ENCODE peak calls at places on chromosomes 6 and 20, in four cellular contexts. Q is aorta, I is fibroblast of pulmonary artery, V is HAP-1. L is an unnamed sample.

GRCh38 chr6:15507221-15507620 is 155.6 kb downstream of the DTNBP1 start:
- DNase-seq in Q (peak), I (no peak), V (no peak), L (no peak)

GRCh38 chr6:138105446-138105845 is 1.8 kb downstream of the PERP start:
- DNase-seq in Q (no peak), V (peak), I (no peak), L (no peak)

GRCh38 chr20:34235875-34236274 is 5.3 kb upstream of the ASIP start:
- DNase-seq in V (no peak), I (no peak), Q (no peak), L (no peak)

GRCh38 chr6:125867483-125867935 is 76.7 kb downstream of the NCOA7 start:
- DNase-seq in Q (no peak), I (peak), V (peak), L (no peak)

GRCh38 chr20:40753472-40753871 is 64.4 kb upstream of the MAFB start:
- DNase-seq in Q (no peak), V (no peak), I (no peak), L (no peak)

GRCh38 chr20:44509762-44510161 is 12.1 kb downstream of the SERINC3 start:
- DNase-seq in I (no peak), V (no peak), Q (no peak), L (no peak)

GRCh38 chr6:36735110-36735971 is 37.7 kb downstream of the RAB44 start:
- DNase-seq in I (peak), Q (peak), V (no peak), L (peak)

GRCh38 chr6:4660377-4661321 is 115.6 kb upstream of the CDYL start:
- DNase-seq in I (no peak), V (no peak), Q (peak), L (peak)

GRCh38 chr6:156406688-156407087 is 370.5 kb upstream of the ARID1B start:
- DNase-seq in Q (no peak), V (no peak), I (no peak), L (no peak)

GRCh38 chr6:33197431-33198048 is 2.9 kb downstream of the RXRB start:
- DNase-seq in I (peak), Q (peak), V (peak), L (no peak)

GRCh38 chr6:108966855-108967755 is 118.9 kb downstream of the ARMC2 start:
- DNase-seq in I (peak), Q (no peak), V (peak), L (no peak)

GRCh38 chr6:52522151-52522626 is 54.7 kb downstream of the TRAM2 start:
- DNase-seq in V (no peak), Q (peak), I (peak), L (peak)

GRCh38 chr20:57143173-57143572 is 123.3 kb downstream of the BMP7 start:
- DNase-seq in I (no peak), V (no peak), Q (peak), L (no peak)

GRCh38 chr6:36743538-36744441 is 46.2 kb downstream of the RAB44 start:
- DNase-seq in V (no peak), I (no peak), Q (peak), L (no peak)

GRCh38 chr20:59122377-59122932 is 41.2 kb upstream of the ZNF831 start:
- DNase-seq in Q (no peak), I (no peak), V (no peak), L (no peak)

GRCh38 chr6:22302828-22303227 is 6.0 kb upstream of the PRL start:
- DNase-seq in Q (no peak), I (no peak), V (no peak), L (no peak)

GRCh38 chr6:41878246-41878645 is 16.9 kb downstream of the USP49 start:
- DNase-seq in I (peak), V (no peak), Q (no peak), L (no peak)

GRCh38 chr6:52407467-52407866 is 12.7 kb upstream of the EFHC1 start:
- DNase-seq in V (peak), Q (no peak), I (peak), L (no peak)

GRCh38 chr6:44002591-44003344 is 124.5 kb downstream of the MRPL14 start:
- DNase-seq in Q (peak), V (peak), I (no peak), L (no peak)

GRCh38 chr6:83411731-83412130 is 19.1 kb downstream of the ME1 start:
- DNase-seq in Q (no peak), V (no peak), I (no peak), L (no peak)

GRCh38 chr6:135087403-135087802 is 32.8 kb upstream of the HBS1L start:
- DNase-seq in Q (no peak), I (no peak), V (peak), L (no peak)

GRCh38 chr6:11580686-11581085 is 43.1 kb downstream of the TMEM170B start:
- DNase-seq in V (no peak), Q (no peak), I (no peak), L (no peak)

GRCh38 chr6:4281341-4282293 is 146.2 kb upstream of the ECI2 start:
- DNase-seq in I (peak), Q (no peak), V (no peak), L (no peak)

GRCh38 chr6:14113951-14114350 is 3.6 kb upstream of the CD83 start:
- DNase-seq in I (no peak), Q (no peak), V (no peak), L (no peak)
- H3K4me3 ChIP-seq in I (no peak), Q (no peak), V (no peak), L (no peak)

DNA sequence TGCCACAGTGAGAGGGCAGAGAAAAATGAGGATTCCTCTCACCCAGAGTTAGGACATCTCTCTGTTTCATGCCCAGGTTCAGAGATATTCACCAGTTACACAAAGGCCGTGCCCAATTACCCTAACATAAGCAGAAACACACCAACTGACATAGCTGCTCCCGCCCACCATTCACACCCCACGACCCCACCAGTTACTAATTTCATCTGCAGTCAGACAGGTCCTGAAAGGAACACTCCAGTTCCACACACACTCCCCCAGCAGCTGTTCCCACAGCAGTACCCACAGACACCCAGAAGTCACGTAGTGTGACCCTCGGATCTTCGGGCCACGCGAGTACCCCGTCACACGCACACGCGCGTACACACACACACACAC is 532 bp downstream of the TMEM74B start:
- DNase-seq in V (no peak), Q (no peak), I (no peak), L (no peak)
- H3K4me3 ChIP-seq in V (peak), Q (no peak), I (no peak), L (peak)

GRCh38 chr6:117531346-117531745 is 48.9 kb downstream of the DCBLD1 start:
- DNase-seq in Q (no peak), I (no peak), V (no peak), L (no peak)
- H3K4me3 ChIP-seq in Q (no peak), I (no peak), V (no peak), L (no peak)

DNA sequence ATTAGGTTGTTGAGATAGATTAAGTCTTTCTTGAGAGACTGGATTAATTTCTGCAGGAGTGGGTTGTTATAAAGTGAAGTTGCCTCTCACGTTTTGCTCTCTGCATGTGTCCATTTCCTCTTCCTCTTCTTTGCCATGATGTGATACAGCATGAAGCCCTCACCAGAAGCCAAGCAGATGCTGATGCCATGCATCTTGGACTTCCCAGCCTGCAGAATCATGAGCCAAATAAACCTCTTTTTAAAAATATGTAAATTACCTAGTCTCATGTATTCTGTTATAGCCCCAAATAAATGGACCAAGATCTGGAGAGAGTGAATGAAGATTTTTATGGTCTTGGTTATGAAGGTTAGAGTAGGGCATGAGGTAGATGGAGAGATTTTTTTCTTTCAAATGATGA is 111.6 kb upstream of the MAN1A1 start:
- DNase-seq in I (no peak), V (no peak), Q (no peak), L (no peak)
- H3K4me3 ChIP-seq in I (no peak), V (no peak), Q (no peak), L (no peak)

GRCh38 chr6:8100159-8100854 is 2.0 kb downstream of the EEF1E1 start:
- DNase-seq in V (no peak), I (no peak), Q (no peak), L (no peak)
- H3K4me3 ChIP-seq in V (no peak), I (no peak), Q (no peak), L (no peak)

DNA sequence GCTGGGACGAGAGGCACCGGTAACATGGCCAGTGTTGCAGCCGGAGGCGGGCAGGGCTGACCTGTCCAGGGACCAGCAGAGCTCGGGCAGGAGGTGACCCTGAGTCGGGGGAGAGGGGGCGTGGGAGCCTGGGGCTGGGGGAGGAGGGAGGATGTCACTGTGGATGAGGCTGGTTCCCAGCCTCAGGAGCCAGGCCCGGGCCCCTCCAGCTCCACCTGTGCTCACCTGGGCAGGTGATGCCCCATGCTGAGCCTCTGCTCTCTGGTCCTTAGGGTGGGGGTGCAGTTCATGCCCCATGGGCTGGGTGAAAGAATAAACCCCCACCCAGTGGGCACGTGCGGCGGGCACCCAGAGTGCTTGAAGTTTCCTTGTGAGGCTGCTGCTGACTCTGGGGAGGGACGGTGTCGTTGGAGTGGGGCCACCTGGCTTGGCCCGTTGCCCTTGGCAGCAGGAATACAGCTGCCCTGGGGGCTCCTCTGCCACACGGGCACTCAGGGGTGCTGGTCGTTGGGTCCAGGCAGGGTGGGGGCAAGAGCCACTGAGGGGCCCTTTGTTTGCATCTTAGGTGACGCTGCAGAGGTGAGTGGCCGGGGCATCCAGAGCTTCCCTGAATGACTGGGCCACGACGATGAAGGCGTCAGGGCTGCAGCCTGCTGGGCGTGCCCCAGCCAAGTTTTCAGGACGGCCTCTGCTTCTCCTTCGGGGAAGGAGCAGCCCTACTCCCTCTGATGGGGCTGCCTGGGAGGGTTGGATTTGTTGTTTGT is 24.7 kb upstream of the BHLHE23 start:
- DNase-seq in V (no peak), Q (peak), I (no peak), L (no peak)
- H3K4me3 ChIP-seq in V (no peak), Q (no peak), I (no peak), L (no peak)

GRCh38 chr20:37411408-37412306 is 65.7 kb downstream of the SRC start:
- DNase-seq in Q (no peak), I (no peak), V (peak), L (no peak)
- H3K4me3 ChIP-seq in Q (no peak), I (peak), V (no peak), L (peak)

DNA sequence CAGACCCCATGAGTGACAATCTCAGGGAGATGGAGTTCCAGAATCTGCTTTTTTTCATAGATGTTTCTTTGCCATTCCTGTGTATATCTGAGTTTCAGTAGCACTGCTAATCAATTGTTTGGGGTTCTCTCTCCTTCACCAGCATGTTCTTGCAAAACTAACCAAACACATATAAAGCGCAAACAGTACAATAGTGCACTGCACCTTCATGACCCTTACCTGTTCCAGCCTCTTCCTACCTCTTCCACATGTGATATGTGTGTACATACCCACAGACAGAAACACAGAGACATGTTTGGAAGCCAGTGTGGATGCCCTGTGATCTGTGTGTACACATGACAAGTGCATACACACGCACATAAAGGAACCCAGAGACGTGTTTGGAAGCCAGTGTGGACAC is 1.8 kb upstream of the CEP43 start:
- DNase-seq in V (no peak), Q (no peak), I (no peak), L (no peak)
- H3K4me3 ChIP-seq in V (no peak), Q (no peak), I (peak), L (peak)

DNA sequence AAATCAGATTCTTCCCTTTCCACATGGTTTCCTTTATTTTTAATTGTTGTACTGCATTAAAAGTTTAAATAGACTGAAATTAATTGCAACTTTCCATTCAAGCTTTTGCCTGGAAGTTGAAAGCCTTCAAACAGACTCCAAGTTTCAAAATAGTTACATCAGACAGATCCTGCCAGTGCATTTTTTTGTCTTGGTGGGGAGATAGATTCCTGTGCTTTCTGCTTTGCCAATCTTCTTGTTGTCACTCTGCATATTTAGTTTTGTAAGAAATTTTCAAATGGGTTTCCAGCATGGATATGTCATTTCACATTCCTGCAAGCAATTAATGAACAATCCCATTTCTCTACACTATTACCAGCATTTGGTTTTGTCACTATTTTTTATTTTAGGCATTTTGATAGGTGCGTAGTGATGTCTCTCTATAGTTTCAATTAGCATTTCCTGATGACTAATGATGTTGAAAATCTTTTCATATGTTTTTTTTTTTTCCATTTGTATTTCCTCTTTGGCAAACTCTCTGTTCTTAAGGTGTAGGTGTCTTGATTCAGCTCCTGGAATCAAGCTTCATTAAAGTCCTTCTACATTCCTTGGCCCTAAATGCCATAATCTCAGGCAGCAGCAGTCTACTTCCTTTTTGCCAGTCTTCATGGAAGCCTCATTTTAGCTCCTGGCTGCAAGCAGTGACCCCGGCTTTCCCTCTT is 40.5 kb downstream of the SCP2D1 start:
- DNase-seq in Q (no peak), V (no peak), I (no peak), L (no peak)
- H3K4me3 ChIP-seq in Q (no peak), V (no peak), I (no peak), L (no peak)